ENCODE peak calls at places on chromosomes 12 and 14, in eight cellular contexts. One of them, this sample, is unnamed. For H3K4me1, the result is how much of the 10 kb centered on the place peaks cover.

GRCh38 chr12:28130625-28131598 is 59.3 kb upstream of the CCDC91 start:
- DNase-seq in DND-41: no peak
- DNase-seq in psoas muscle: peak
- DNase-seq in IMR-90: peak
- DNase-seq in left ventricle myocardium inferior: peak
- DNase-seq in naive thymus-derived CD4-positive, alpha-beta T cell: no peak
- DNase-seq in breast epithelium: no peak
- DNase-seq in Peyer's patch: no peak
- DNase-seq in this sample: no peak

GRCh38 chr14:90777358-90777757 is 38.9 kb downstream of the TTC7B start:
- DNase-seq in psoas muscle: no peak
- DNase-seq in IMR-90: no peak
- DNase-seq in breast epithelium: no peak
- DNase-seq in DND-41: no peak
- DNase-seq in naive thymus-derived CD4-positive, alpha-beta T cell: no peak
- DNase-seq in Peyer's patch: no peak
- DNase-seq in left ventricle myocardium inferior: no peak
- DNase-seq in this sample: no peak

GRCh38 chr14:60642270-60642789 is 6.9 kb downstream of the SIX1 start:
- DNase-seq in left ventricle myocardium inferior: no peak
- DNase-seq in psoas muscle: peak
- DNase-seq in breast epithelium: no peak
- DNase-seq in IMR-90: no peak
- DNase-seq in naive thymus-derived CD4-positive, alpha-beta T cell: no peak
- DNase-seq in DND-41: no peak
- DNase-seq in Peyer's patch: no peak
- DNase-seq in this sample: no peak

GRCh38 chr12:27219693-27220056 is 24.4 kb upstream of the STK38L start:
- DNase-seq in Peyer's patch: no peak
- DNase-seq in DND-41: no peak
- DNase-seq in naive thymus-derived CD4-positive, alpha-beta T cell: no peak
- DNase-seq in breast epithelium: no peak
- DNase-seq in psoas muscle: no peak
- DNase-seq in IMR-90: no peak
- DNase-seq in left ventricle myocardium inferior: no peak
- DNase-seq in this sample: no peak

GRCh38 chr12:130677957-130678558 is 38.0 kb downstream of the RIMBP2 start:
- DNase-seq in DND-41: no peak
- DNase-seq in naive thymus-derived CD4-positive, alpha-beta T cell: no peak
- DNase-seq in IMR-90: no peak
- DNase-seq in Peyer's patch: no peak
- DNase-seq in left ventricle myocardium inferior: no peak
- DNase-seq in breast epithelium: no peak
- DNase-seq in psoas muscle: no peak
- DNase-seq in this sample: no peak

GRCh38 chr14:95935228-95935822 is 58.7 kb downstream of the TUNAR start:
- DNase-seq in DND-41: peak
- DNase-seq in psoas muscle: no peak
- DNase-seq in naive thymus-derived CD4-positive, alpha-beta T cell: peak
- DNase-seq in breast epithelium: no peak
- DNase-seq in Peyer's patch: no peak
- DNase-seq in IMR-90: peak
- DNase-seq in left ventricle myocardium inferior: no peak
- DNase-seq in this sample: no peak

GRCh38 chr14:74551903-74552371 is 58.4 kb downstream of the ISCA2 start:
- DNase-seq in DND-41: no peak
- DNase-seq in naive thymus-derived CD4-positive, alpha-beta T cell: no peak
- DNase-seq in psoas muscle: peak
- DNase-seq in left ventricle myocardium inferior: peak
- DNase-seq in breast epithelium: no peak
- DNase-seq in IMR-90: no peak
- DNase-seq in Peyer's patch: no peak
- DNase-seq in this sample: no peak

GRCh38 chr14:99928963-99929362 is 135.8 kb downstream of the EML1 start:
- DNase-seq in IMR-90: no peak
- DNase-seq in left ventricle myocardium inferior: no peak
- DNase-seq in Peyer's patch: no peak
- DNase-seq in DND-41: no peak
- DNase-seq in naive thymus-derived CD4-positive, alpha-beta T cell: no peak
- DNase-seq in breast epithelium: no peak
- DNase-seq in psoas muscle: no peak
- DNase-seq in this sample: no peak

GRCh38 chr14:89617471-89618291 is 200.6 kb upstream of the FOXN3 start:
- DNase-seq in naive thymus-derived CD4-positive, alpha-beta T cell: peak
- DNase-seq in Peyer's patch: peak
- DNase-seq in IMR-90: peak
- DNase-seq in left ventricle myocardium inferior: no peak
- DNase-seq in breast epithelium: no peak
- DNase-seq in DND-41: peak
- DNase-seq in psoas muscle: peak
- DNase-seq in this sample: no peak

GRCh38 chr14:99670361-99671229 is 13.5 kb upstream of the CYP46A1 start:
- DNase-seq in left ventricle myocardium inferior: no peak
- DNase-seq in IMR-90: peak
- DNase-seq in breast epithelium: no peak
- DNase-seq in Peyer's patch: no peak
- DNase-seq in DND-41: no peak
- DNase-seq in naive thymus-derived CD4-positive, alpha-beta T cell: no peak
- DNase-seq in psoas muscle: no peak
- DNase-seq in this sample: no peak

GRCh38 chr12:71938728-71939385 is at the start of gene TPH2:
- DNase-seq in psoas muscle: peak
- DNase-seq in DND-41: peak
- DNase-seq in Peyer's patch: no peak
- DNase-seq in IMR-90: peak
- DNase-seq in naive thymus-derived CD4-positive, alpha-beta T cell: peak
- DNase-seq in breast epithelium: no peak
- DNase-seq in left ventricle myocardium inferior: peak
- DNase-seq in this sample: peak

GRCh38 chr12:85963322-85963721 is 89.2 kb downstream of the NTS start:
- DNase-seq in psoas muscle: no peak
- DNase-seq in DND-41: no peak
- DNase-seq in Peyer's patch: no peak
- DNase-seq in naive thymus-derived CD4-positive, alpha-beta T cell: no peak
- DNase-seq in breast epithelium: no peak
- DNase-seq in IMR-90: no peak
- DNase-seq in left ventricle myocardium inferior: no peak
- DNase-seq in this sample: no peak

GRCh38 chr14:55123101-55123500 is 6.0 kb upstream of the LGALS3 start:
- DNase-seq in IMR-90: peak
- DNase-seq in Peyer's patch: no peak
- DNase-seq in DND-41: no peak
- DNase-seq in left ventricle myocardium inferior: no peak
- DNase-seq in breast epithelium: no peak
- DNase-seq in naive thymus-derived CD4-positive, alpha-beta T cell: no peak
- DNase-seq in psoas muscle: no peak
- DNase-seq in this sample: no peak

GRCh38 chr12:117032593-117033381 is 66.4 kb downstream of the TESC start:
- DNase-seq in psoas muscle: no peak
- DNase-seq in IMR-90: peak
- DNase-seq in Peyer's patch: no peak
- DNase-seq in DND-41: no peak
- DNase-seq in breast epithelium: peak
- DNase-seq in left ventricle myocardium inferior: no peak
- DNase-seq in naive thymus-derived CD4-positive, alpha-beta T cell: no peak
- DNase-seq in this sample: no peak

GRCh38 chr14:60656755-60657608 is 7.7 kb upstream of the SIX1 start:
- DNase-seq in DND-41: peak
- DNase-seq in IMR-90: peak
- DNase-seq in Peyer's patch: peak
- DNase-seq in naive thymus-derived CD4-positive, alpha-beta T cell: no peak
- DNase-seq in breast epithelium: no peak
- DNase-seq in left ventricle myocardium inferior: no peak
- DNase-seq in psoas muscle: peak
- DNase-seq in this sample: no peak

GRCh38 chr14:61822458-61822857 is 60.2 kb downstream of the SNAPC1 start:
- DNase-seq in IMR-90: no peak
- DNase-seq in breast epithelium: no peak
- DNase-seq in psoas muscle: no peak
- DNase-seq in left ventricle myocardium inferior: no peak
- DNase-seq in DND-41: no peak
- DNase-seq in naive thymus-derived CD4-positive, alpha-beta T cell: no peak
- DNase-seq in Peyer's patch: no peak
- DNase-seq in this sample: no peak

GRCh38 chr12:62792526-62792925 is 142.4 kb downstream of the PPM1H start:
- DNase-seq in DND-41: no peak
- DNase-seq in Peyer's patch: no peak
- DNase-seq in left ventricle myocardium inferior: no peak
- DNase-seq in breast epithelium: no peak
- DNase-seq in psoas muscle: no peak
- DNase-seq in naive thymus-derived CD4-positive, alpha-beta T cell: no peak
- DNase-seq in IMR-90: no peak
- DNase-seq in this sample: no peak

GRCh38 chr14:101843038-101843437 is 81.5 kb downstream of the PPP2R5C start:
- DNase-seq in Peyer's patch: no peak
- DNase-seq in breast epithelium: no peak
- DNase-seq in IMR-90: no peak
- DNase-seq in DND-41: no peak
- DNase-seq in psoas muscle: no peak
- DNase-seq in left ventricle myocardium inferior: no peak
- DNase-seq in naive thymus-derived CD4-positive, alpha-beta T cell: no peak
- DNase-seq in this sample: no peak
- H3K4me3 ChIP-seq in Peyer's patch: no peak
- H3K4me3 ChIP-seq in breast epithelium: no peak
- H3K4me3 ChIP-seq in IMR-90: no peak
- H3K4me3 ChIP-seq in DND-41: no peak
- H3K4me3 ChIP-seq in psoas muscle: no peak
- H3K4me3 ChIP-seq in left ventricle myocardium inferior: no peak
- H3K4me3 ChIP-seq in naive thymus-derived CD4-positive, alpha-beta T cell: no peak
- H3K4me3 ChIP-seq in this sample: no peak

DNA sequence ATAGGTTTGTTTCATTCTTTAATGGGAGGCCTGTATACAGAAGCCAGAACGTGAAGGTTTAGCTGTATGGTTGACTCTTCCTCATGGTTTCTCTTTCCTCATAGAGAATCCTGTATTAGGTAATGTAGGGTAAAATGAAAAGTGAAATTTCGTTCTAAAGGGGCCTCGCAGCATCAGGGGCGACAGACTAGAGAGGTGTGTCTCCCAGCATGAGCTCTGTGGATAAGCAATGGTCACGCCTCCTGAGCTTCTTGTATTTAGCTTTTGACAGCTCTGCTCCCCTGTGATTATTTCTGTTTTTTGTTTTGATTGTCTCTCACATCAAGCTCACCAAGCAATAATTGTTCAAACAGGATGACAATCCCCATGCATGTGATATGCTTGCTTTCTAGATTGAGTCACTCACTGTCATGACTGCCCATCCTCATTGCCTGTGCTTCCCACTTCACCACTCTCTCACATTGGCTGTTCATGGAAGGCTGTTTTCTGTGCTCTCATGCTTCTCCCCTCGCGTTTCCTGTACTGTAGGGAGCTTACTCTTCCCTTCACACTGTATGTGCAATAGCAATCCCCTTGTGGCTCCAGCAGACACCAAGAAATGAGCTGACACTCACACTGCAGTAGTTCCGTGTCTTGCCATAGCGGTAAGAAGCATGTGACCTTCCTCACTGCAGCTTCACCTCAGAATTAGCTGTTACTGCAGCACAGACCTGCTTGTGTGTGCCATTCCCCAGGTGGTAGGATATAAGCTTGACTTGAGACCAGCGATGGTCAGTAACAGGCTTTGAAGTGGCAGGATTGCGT is 44.0 kb downstream of the RAD52 start:
- DNase-seq in psoas muscle: no peak
- DNase-seq in IMR-90: no peak
- DNase-seq in Peyer's patch: no peak
- DNase-seq in left ventricle myocardium inferior: no peak
- DNase-seq in breast epithelium: no peak
- DNase-seq in naive thymus-derived CD4-positive, alpha-beta T cell: peak
- DNase-seq in DND-41: no peak
- DNase-seq in this sample: no peak
- H3K4me1 ChIP-seq in psoas muscle: under half
- H3K4me1 ChIP-seq in IMR-90: under half
- H3K4me1 ChIP-seq in Peyer's patch: under half
- H3K4me1 ChIP-seq in left ventricle myocardium inferior: under half
- H3K4me1 ChIP-seq in breast epithelium: under half
- H3K4me1 ChIP-seq in naive thymus-derived CD4-positive, alpha-beta T cell: under half
- H3K4me1 ChIP-seq in DND-41: under half
- H3K4me1 ChIP-seq in this sample: under half

DNA sequence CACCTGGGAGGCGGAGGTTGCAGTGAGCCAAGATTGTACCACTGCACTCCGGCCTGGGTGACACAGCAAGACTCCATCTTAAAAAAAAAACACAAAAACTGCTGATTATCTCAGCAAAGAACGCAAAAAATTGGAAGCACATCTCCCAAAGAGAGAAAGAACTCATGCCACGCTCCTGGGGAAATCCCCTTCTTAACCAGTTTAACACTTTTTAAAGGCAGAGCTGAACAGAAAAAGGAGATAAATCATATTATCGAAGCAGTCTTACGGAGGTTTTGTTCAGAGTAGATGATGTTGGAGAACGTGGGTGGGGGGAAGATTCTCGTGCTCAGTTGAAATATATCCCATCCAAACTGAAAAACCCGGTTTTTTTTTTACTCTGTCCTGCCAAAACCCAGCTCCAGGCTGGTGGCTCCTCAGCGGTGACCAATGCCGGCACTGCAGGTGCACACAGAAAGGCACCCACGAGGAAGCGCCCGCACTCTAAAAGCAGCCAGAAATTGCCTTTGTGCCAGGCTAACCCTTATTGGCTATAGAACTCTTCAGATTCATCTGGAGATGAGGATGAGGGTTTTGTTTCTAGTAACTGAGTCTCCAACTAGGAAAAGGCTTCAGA is 100.2 kb upstream of the PARP11 start:
- DNase-seq in DND-41: no peak
- DNase-seq in naive thymus-derived CD4-positive, alpha-beta T cell: no peak
- DNase-seq in IMR-90: no peak
- DNase-seq in psoas muscle: no peak
- DNase-seq in breast epithelium: no peak
- DNase-seq in left ventricle myocardium inferior: no peak
- DNase-seq in Peyer's patch: no peak
- DNase-seq in this sample: no peak
- H3K27ac ChIP-seq in DND-41: no peak
- H3K27ac ChIP-seq in naive thymus-derived CD4-positive, alpha-beta T cell: peak
- H3K27ac ChIP-seq in IMR-90: no peak
- H3K27ac ChIP-seq in psoas muscle: no peak
- H3K27ac ChIP-seq in breast epithelium: peak
- H3K27ac ChIP-seq in left ventricle myocardium inferior: no peak
- H3K27ac ChIP-seq in Peyer's patch: no peak
- H3K27ac ChIP-seq in this sample: no peak

GRCh38 chr12:91968772-91969171 is 176.9 kb downstream of the BTG1 start:
- DNase-seq in Peyer's patch: no peak
- DNase-seq in breast epithelium: no peak
- DNase-seq in IMR-90: no peak
- DNase-seq in naive thymus-derived CD4-positive, alpha-beta T cell: no peak
- DNase-seq in DND-41: no peak
- DNase-seq in left ventricle myocardium inferior: no peak
- DNase-seq in psoas muscle: no peak
- DNase-seq in this sample: no peak

GRCh38 chr12:91964501-91964900 is 181.1 kb downstream of the BTG1 start:
- DNase-seq in psoas muscle: no peak
- DNase-seq in breast epithelium: no peak
- DNase-seq in IMR-90: peak
- DNase-seq in Peyer's patch: no peak
- DNase-seq in naive thymus-derived CD4-positive, alpha-beta T cell: no peak
- DNase-seq in left ventricle myocardium inferior: no peak
- DNase-seq in DND-41: no peak
- DNase-seq in this sample: no peak

GRCh38 chr12:91967590-91967989 is 178.1 kb downstream of the BTG1 start:
- DNase-seq in IMR-90: peak
- DNase-seq in left ventricle myocardium inferior: no peak
- DNase-seq in DND-41: no peak
- DNase-seq in psoas muscle: no peak
- DNase-seq in breast epithelium: no peak
- DNase-seq in Peyer's patch: no peak
- DNase-seq in naive thymus-derived CD4-positive, alpha-beta T cell: no peak
- DNase-seq in this sample: no peak

GRCh38 chr12:91965781-91966180 is 179.9 kb downstream of the BTG1 start:
- DNase-seq in IMR-90: no peak
- DNase-seq in psoas muscle: no peak
- DNase-seq in Peyer's patch: no peak
- DNase-seq in left ventricle myocardium inferior: no peak
- DNase-seq in breast epithelium: no peak
- DNase-seq in DND-41: no peak
- DNase-seq in naive thymus-derived CD4-positive, alpha-beta T cell: no peak
- DNase-seq in this sample: no peak
- H3K4me3 ChIP-seq in IMR-90: no peak
- H3K4me3 ChIP-seq in psoas muscle: no peak
- H3K4me3 ChIP-seq in Peyer's patch: no peak
- H3K4me3 ChIP-seq in left ventricle myocardium inferior: no peak
- H3K4me3 ChIP-seq in breast epithelium: no peak
- H3K4me3 ChIP-seq in DND-41: no peak
- H3K4me3 ChIP-seq in naive thymus-derived CD4-positive, alpha-beta T cell: no peak
- H3K4me3 ChIP-seq in this sample: no peak